ENCODE peak calls at places on chromosomes 3 and 15, in seven cellular contexts. U is K562, X is HepG2, V is AG10803, Q is foreskin fibroblast, C is GM13977, D is GM10248. A is an unnamed sample.

GRCh38 chr3:105066106-105066839 is 300.4 kb upstream of the ALCAM start:
- DNase-seq in U (no peak), X (no peak), V (no peak), Q (no peak), C (no peak), D (no peak), A (no peak)

GRCh38 chr15:70647396-70647795 is 116.0 kb downstream of the UACA start:
- DNase-seq in U (no peak), X (no peak), V (no peak), Q (peak; percentile 59), C (no peak), D (no peak), A (no peak)

GRCh38 chr3:56702487-56703315 is 19.6 kb upstream of the TASOR start:
- DNase-seq in U (peak; percentile 18), X (peak; percentile 63), V (peak; percentile 79), Q (peak; percentile 83), C (peak; percentile 49), D (peak; percentile 61), A (peak; percentile 68)

GRCh38 chr3:46895204-46895660 is 17.7 kb downstream of the PTH1R start:
- DNase-seq in U (peak; percentile 85), X (peak; percentile 36), V (peak; percentile 33), Q (peak; percentile 71), C (peak; percentile 87), D (peak; percentile 82), A (peak; percentile 87)

GRCh38 chr3:57001356-57001755 is 59.1 kb upstream of the SPATA12 start:
- DNase-seq in U (no peak), X (no peak), V (no peak), Q (no peak), C (no peak), D (no peak), A (no peak)

GRCh38 chr3:108983051-108983450 is 29.4 kb upstream of the GUCA1C start:
- DNase-seq in U (no peak), X (no peak), V (no peak), Q (no peak), C (no peak), D (no peak), A (no peak)

GRCh38 chr3:99878005-99878404 is 60.3 kb downstream of the CMSS1 start:
- DNase-seq in U (peak; percentile 51), X (peak; percentile 67), V (peak; percentile 79), Q (peak; percentile 87), C (peak; percentile 50), D (peak; percentile 31), A (no peak)

GRCh38 chr3:40920041-40920440 is 279.3 kb upstream of the CTNNB1 start:
- DNase-seq in U (no peak), X (no peak), V (peak; percentile 4), Q (no peak), C (no peak), D (no peak), A (no peak)

GRCh38 chr3:188542196-188542595 is 388.2 kb downstream of the LPP start:
- DNase-seq in U (no peak), X (peak; percentile 67), V (no peak), Q (no peak), C (no peak), D (no peak), A (no peak)

GRCh38 chr3:193943200-193943599 is 192.7 kb upstream of the HES1 start:
- DNase-seq in U (no peak), X (peak; percentile 5), V (no peak), Q (no peak), C (no peak), D (no peak), A (no peak)

DNA sequence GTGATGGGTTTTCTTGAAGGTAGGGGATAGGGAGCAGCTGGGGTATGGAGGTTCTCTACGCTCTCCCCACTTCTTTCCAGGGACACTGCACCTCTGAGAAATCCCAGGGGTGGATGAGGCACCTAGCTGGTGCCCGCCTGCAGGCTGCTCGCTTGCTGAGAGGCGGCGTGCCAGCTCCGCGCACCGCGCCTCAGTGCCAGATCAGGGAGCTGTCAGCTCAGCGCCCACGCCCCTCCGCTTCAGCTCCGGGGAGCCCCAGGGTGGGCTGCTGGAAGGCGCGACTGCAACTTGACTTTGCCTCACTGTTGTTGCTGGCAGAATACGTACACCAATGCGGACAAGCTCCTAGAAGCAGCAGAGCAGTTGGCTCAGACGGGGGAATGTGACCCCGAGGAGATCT is 345.7 kb upstream of the UMPS start:
- DNase-seq in U (no peak), X (no peak), V (no peak), Q (no peak), C (no peak), D (no peak), A (no peak)
- TF ChIP-seq CTCF in U (no peak), X (no peak), V (no peak), Q (no peak), C (no peak), D (no peak), A (no peak)

GRCh38 chr3:152278674-152279427 is 10.1 kb downstream of the MBNL1 start:
- DNase-seq in U (no peak), X (no peak), V (no peak), Q (no peak), C (no peak), D (no peak), A (peak; percentile 16)
- TF ChIP-seq CTCF in U (no peak), X (no peak), V (no peak), Q (no peak), C (no peak), D (no peak), A (no peak)

DNA sequence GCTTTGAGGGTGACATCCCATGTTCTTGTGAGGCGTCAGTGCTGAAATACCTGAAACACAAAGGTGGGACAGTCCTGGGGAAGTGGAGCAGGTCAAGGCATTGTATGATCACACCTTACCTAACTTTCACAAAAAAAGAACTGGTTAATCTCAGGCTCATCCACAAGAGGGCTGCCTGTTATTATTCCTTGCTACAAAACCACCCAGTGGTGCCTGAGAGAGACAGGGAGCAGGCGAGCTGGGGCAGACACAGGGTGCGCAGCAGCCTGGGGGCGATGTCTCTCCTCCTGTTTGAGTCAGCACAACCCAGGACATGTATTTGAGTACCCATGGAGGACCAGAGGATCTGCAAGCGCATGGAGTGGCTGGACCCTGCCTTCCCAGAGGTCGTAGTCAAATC is 316.8 kb upstream of the ATP10A start:
- DNase-seq in U (no peak), X (peak; percentile 4), V (no peak), Q (no peak), C (no peak), D (no peak), A (no peak)
- TF ChIP-seq CTCF in U (peak; percentile 36), X (peak; percentile 8), V (no peak), Q (no peak), C (no peak), D (no peak), A (no peak)

DNA sequence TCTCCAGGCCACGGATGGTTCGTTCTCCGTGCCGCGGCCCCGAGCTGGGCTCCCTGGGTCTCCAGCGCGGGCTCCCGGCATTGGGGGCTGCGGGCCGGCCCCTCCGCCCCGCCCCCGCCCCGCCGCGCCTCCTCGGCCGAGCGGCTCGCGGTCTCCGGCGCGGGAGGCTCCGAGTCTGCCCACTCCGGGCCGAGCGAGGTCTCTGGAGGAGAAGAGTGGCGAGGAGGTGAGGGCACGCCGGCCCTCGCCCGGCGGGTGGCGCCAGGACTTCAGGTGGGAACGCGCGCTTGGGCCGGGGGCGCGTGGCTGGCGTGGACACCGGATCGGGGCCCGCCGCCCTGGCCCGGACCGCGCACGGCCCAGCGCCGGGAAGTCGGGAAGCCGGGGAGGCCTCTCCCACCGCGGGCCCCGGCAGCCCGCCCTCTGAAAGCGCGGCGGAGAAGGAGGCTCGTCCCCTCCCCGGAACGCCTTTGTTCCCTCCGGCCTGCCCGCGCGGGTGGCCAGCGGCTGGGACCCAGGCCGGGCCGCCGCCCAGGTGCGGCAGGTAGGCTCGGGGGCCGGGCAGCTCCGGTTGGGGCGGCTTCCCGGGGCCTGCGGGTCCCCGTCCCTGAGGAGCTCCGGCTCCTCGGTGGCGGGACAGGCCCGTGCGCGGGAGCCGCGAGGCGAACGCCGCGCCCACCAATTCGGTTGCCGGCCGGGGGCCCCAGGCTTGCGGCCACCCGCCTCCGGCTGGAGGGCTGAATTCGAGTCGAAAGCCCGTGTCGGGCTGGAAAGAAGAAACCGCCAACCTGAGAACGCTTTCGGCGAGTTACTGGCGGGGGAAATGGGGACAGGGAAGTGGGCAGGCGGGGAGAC is 1.1 kb downstream of the B3GNT5 start:
- DNase-seq in U (peak; percentile 41), X (no peak), V (no peak), Q (peak; percentile 72), C (peak; percentile 56), D (peak; percentile 41), A (peak; percentile 45)
- TF ChIP-seq CTCF in U (peak; percentile 18), X (peak; percentile 12), V (no peak), Q (no peak), C (peak; percentile 40), D (peak; percentile 21), A (no peak)

GRCh38 chr15:32657198-32657886 is 15.8 kb downstream of the SCG5 start:
- DNase-seq in U (no peak), X (no peak), V (no peak), Q (peak; percentile 43), C (peak; percentile 23), D (peak; percentile 37), A (peak; percentile 13)
- TF ChIP-seq CTCF in U (peak; percentile 14), X (no peak), V (no peak), Q (no peak), C (peak; percentile 35), D (peak; percentile 35), A (no peak)

DNA sequence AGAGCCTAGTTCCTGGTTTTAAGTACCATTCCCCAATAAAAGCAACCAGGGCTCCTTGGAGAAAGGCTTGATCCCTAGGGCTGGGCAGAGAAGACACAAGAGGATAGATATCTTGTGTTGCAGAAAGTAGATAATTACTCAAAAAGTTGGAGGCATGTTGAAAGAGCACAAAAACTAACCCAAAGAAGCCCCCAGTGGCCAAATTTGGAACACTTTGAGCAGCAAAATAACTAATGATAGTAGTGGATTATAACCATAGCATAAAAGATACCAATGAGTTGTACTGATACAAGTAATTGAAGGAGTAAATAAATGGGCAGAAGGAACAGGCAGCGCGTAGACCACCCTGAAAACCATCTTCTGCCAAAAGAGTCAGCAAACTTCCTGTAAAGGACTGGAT is 12.0 kb downstream of the EXOSC7 start:
- DNase-seq in U (peak; percentile 44), X (no peak), V (no peak), Q (peak; percentile 42), C (peak; percentile 43), D (no peak), A (peak; percentile 26)
- TF ChIP-seq CTCF in U (peak; percentile 35), X (no peak), V (peak; percentile 48), Q (peak; percentile 52), C (peak; percentile 27), D (no peak), A (peak; percentile 53)

A was measured in activated CD8-positive, alpha-beta T cell treated with anti-CD3 and anti-CD28 coated beads for 36 hours.